ENCODE peak calls at places on chromosomes 13 and 19, in five cellular contexts. A, L, Z, X and I are unnamed samples.
A peak's percentile ranks its signal among the peaks of the same experiment; 100 is the strongest.

GRCh38 chr13:107347641-107348369 is 779.9 kb upstream of the ARGLU1 start:
- DNase-seq in A (no peak), L (no peak), Z (no peak), X (no peak), I (no peak)

GRCh38 chr19:1248454-1249297 is at the start of gene MIDN:
- DNase-seq in A (peak; percentile 88), L (peak; percentile 78), Z (peak; percentile 80), X (peak; percentile 88), I (no peak)

GRCh38 chr19:1018393-1018792 is 2.5 kb downstream of the TMEM259 start:
- DNase-seq in A (no peak), L (no peak), Z (no peak), X (no peak), I (no peak)

GRCh38 chr19:14473915-14474578 is 1.1 kb downstream of the PTGER1 start:
- DNase-seq in A (no peak), L (no peak), Z (peak; percentile 40), X (peak; percentile 23), I (no peak)

GRCh38 chr13:44132710-44133109 is 240.9 kb upstream of the SERP2 start:
- DNase-seq in A (peak; percentile 54), L (no peak), Z (no peak), X (no peak), I (no peak)

GRCh38 chr13:112766336-112766735 is 76.5 kb downstream of the ATP11A start:
- DNase-seq in A (no peak), L (no peak), Z (no peak), X (no peak), I (no peak)

GRCh38 chr19:35181387-35181786 is 26.9 kb downstream of the FXYD5 start:
- DNase-seq in A (no peak), L (no peak), Z (no peak), X (no peak), I (no peak)

GRCh38 chr19:51016798-51017683 is 2.5 kb downstream of the KLK10 start:
- DNase-seq in A (no peak), L (peak; percentile 16), Z (peak; percentile 93), X (peak; percentile 49), I (peak; percentile 49)

GRCh38 chr19:8174706-8175105 is 25.3 kb upstream of the FBN3 start:
- DNase-seq in A (peak; percentile 48), L (no peak), Z (no peak), X (peak; percentile 72), I (no peak)

GRCh38 chr19:13156968-13157882 is 7.0 kb downstream of the IER2 start:
- DNase-seq in A (peak; percentile 12), L (no peak), Z (no peak), X (no peak), I (no peak)

GRCh38 chr13:39417131-39417530 is 185.9 kb downstream of the LHFPL6 start:
- DNase-seq in A (no peak), L (no peak), Z (peak; percentile 60), X (no peak), I (no peak)

GRCh38 chr13:47420568-47420967 is 523.7 kb upstream of the HTR2A start:
- DNase-seq in A (peak; percentile 52), L (no peak), Z (no peak), X (peak; percentile 8), I (no peak)

GRCh38 chr13:99990045-99990977 is 8.7 kb downstream of the ZIC2 start:
- DNase-seq in A (no peak), L (no peak), Z (peak; percentile 56), X (no peak), I (no peak)

GRCh38 chr13:108915095-108915633 is 285.8 kb downstream of the MYO16 start:
- DNase-seq in A (peak; percentile 65), L (no peak), Z (no peak), X (peak; percentile 44), I (no peak)

GRCh38 chr19:15283141-15283885 is 49.0 kb downstream of the BRD4 start:
- DNase-seq in A (peak; percentile 19), L (no peak), Z (no peak), X (peak; percentile 68), I (no peak)

GRCh38 chr13:52452470-52452869 is 2.0 kb upstream of the VPS36 start:
- DNase-seq in A (no peak), L (no peak), Z (no peak), X (peak; percentile 53), I (no peak)

GRCh38 chr13:37118002-37118401 is 12.5 kb upstream of the CSNK1A1L start:
- DNase-seq in A (no peak), L (no peak), Z (peak; percentile 4), X (no peak), I (no peak)

GRCh38 chr13:100646030-100646673 is 28.4 kb downstream of the TMTC4 start:
- DNase-seq in A (peak; percentile 31), L (no peak), Z (peak; percentile 25), X (peak; percentile 47), I (peak; percentile 78)

GRCh38 chr13:99227909-99228688 is 27.4 kb downstream of the UBAC2 start:
- DNase-seq in A (peak; percentile 14), L (no peak), Z (no peak), X (peak; percentile 51), I (no peak)

GRCh38 chr19:45935267-45935666 is 20.7 kb upstream of the NANOS2 start:
- DNase-seq in A (no peak), L (no peak), Z (no peak), X (no peak), I (no peak)

GRCh38 chr13:75368167-75368566 is 113.8 kb downstream of the TBC1D4 start:
- DNase-seq in A (peak; percentile 82), L (no peak), Z (no peak), X (peak; percentile 53), I (peak; percentile 14)

GRCh38 chr19:18894254-18895037 is 1.5 kb downstream of the CERS1 start:
- DNase-seq in A (peak; percentile 11), L (no peak), Z (peak; percentile 71), X (no peak), I (peak; percentile 96)

GRCh38 chr19:13460045-13460444 is 46.2 kb downstream of the CACNA1A start:
- DNase-seq in A (no peak), L (no peak), Z (peak; percentile 15), X (no peak), I (peak; percentile 36)

GRCh38 chr13:50724913-50725312 is 118.6 kb downstream of the DLEU7 start:
- DNase-seq in A (no peak), L (no peak), Z (no peak), X (no peak), I (no peak)

GRCh38 chr13:51848674-51849073 is 3.7 kb upstream of the TMEM272 start:
- DNase-seq in A (peak; percentile 85), L (no peak), Z (no peak), X (peak; percentile 48), I (no peak)

GRCh38 chr13:44174769-44175425 is 198.7 kb upstream of the SERP2 start:
- DNase-seq in A (peak; percentile 22), L (no peak), Z (peak; percentile 88), X (peak; percentile 70), I (no peak)

GRCh38 chr13:48333976-48334375 is 30.4 kb downstream of the RB1 start:
- DNase-seq in A (peak; percentile 61), L (no peak), Z (no peak), X (peak; percentile 95), I (no peak)

GRCh38 chr13:73549717-73550116 is 490.9 kb downstream of the KLF5 start:
- DNase-seq in A (no peak), L (no peak), Z (no peak), X (no peak), I (no peak)

GRCh38 chr19:35257113-35257461 is 8.3 kb downstream of the LSR start:
- DNase-seq in A (no peak), L (no peak), Z (no peak), X (no peak), I (no peak)

GRCh38 chr19:54551950-54552912 is 21.4 kb upstream of the LILRA2 start:
- DNase-seq in A (no peak), L (no peak), Z (no peak), X (no peak), I (no peak)

GRCh38 chr13:29648760-29649159 is 53.3 kb upstream of the SLC7A1 start:
- DNase-seq in A (no peak), L (no peak), Z (no peak), X (no peak), I (no peak)

GRCh38 chr19:38544569-38545315 is 73.0 kb downstream of the MAP4K1 start:
- DNase-seq in A (peak; percentile 59), L (no peak), Z (peak; percentile 71), X (no peak), I (no peak)

GRCh38 chr19:55384576-55385235 is 614 bp upstream of the TMEM238 start:
- DNase-seq in A (no peak), L (no peak), Z (no peak), X (no peak), I (peak; percentile 18)

GRCh38 chr13:98994896-98995295 is 17.0 kb upstream of the DOCK9 start:
- DNase-seq in A (no peak), L (no peak), Z (no peak), X (peak; percentile 57), I (no peak)

GRCh38 chr19:38401148-38401547 is 1.7 kb upstream of the FAM98C start:
- DNase-seq in A (no peak), L (no peak), Z (no peak), X (peak; percentile 32), I (no peak)

GRCh38 chr13:41458939-41459753 is 1.8 kb downstream of the RGCC start:
- DNase-seq in A (peak; percentile 62), L (peak; percentile 59), Z (peak; percentile 34), X (peak; percentile 75), I (no peak)

GRCh38 chr19:5961969-5962945 is 15.7 kb downstream of the RANBP3 start:
- DNase-seq in A (peak; percentile 60), L (peak; percentile 60), Z (no peak), X (peak; percentile 53), I (no peak)